ENCODE peak calls at places on chromosome 9, in four cellular contexts. W, V, U and I are unnamed samples.

GRCh38 chr9:94812343-94812742 is 85.8 kb downstream of the AOPEP start:
- DNase-seq in W (no peak), V (peak), U (no peak), I (peak)

GRCh38 chr9:108296056-108296455 is 559.7 kb downstream of the ACTL7B start:
- DNase-seq in W (no peak), V (peak), U (no peak), I (peak)

GRCh38 chr9:133064241-133065069 is 2.7 kb downstream of the CEL start:
- DNase-seq in W (no peak), V (no peak), U (no peak), I (no peak)

GRCh38 chr9:2874001-2874750 is 30.3 kb upstream of the PUM3 start:
- DNase-seq in W (no peak), V (peak), U (no peak), I (no peak)

GRCh38 chr9:35736201-35736633 is 3.8 kb downstream of the CREB3 start:
- DNase-seq in W (peak), V (peak), U (peak), I (no peak)

GRCh38 chr9:14749738-14750137 is 27.2 kb upstream of the CER1 start:
- DNase-seq in W (no peak), V (no peak), U (no peak), I (no peak)

GRCh38 chr9:112038017-112038408 is 137.1 kb downstream of the SUSD1 start:
- DNase-seq in W (no peak), V (no peak), U (no peak), I (no peak)

GRCh38 chr9:84283895-84284294 is 56.7 kb downstream of the SLC28A3 start:
- DNase-seq in W (no peak), V (no peak), U (no peak), I (no peak)

GRCh38 chr9:97803167-97804058 is 49.6 kb upstream of the FOXE1 start:
- DNase-seq in W (peak), V (peak), U (peak), I (no peak)

GRCh38 chr9:93510041-93510440 is 56.7 kb upstream of the FAM120AOS start:
- DNase-seq in W (no peak), V (no peak), U (no peak), I (no peak)

GRCh38 chr9:127712851-127713250 is 2.6 kb downstream of the PTRH1 start:
- DNase-seq in W (no peak), V (no peak), U (no peak), I (no peak)

GRCh38 chr9:79209012-79209411 is 362.8 kb upstream of the TLE4 start:
- DNase-seq in W (no peak), V (no peak), U (no peak), I (no peak)

GRCh38 chr9:23571414-23572104 is 254.5 kb downstream of the ELAVL2 start:
- DNase-seq in W (no peak), V (no peak), U (no peak), I (no peak)

GRCh38 chr9:127204771-127205470 is 59.7 kb upstream of the GARNL3 start:
- DNase-seq in W (no peak), V (peak), U (peak), I (no peak)

GRCh38 chr9:80866576-80867227 is 822.6 kb downstream of the TLE1 start:
- DNase-seq in W (no peak), V (peak), U (no peak), I (no peak)

GRCh38 chr9:92455217-92455616 is 27.1 kb downstream of the ASPN start:
- DNase-seq in W (no peak), V (no peak), U (peak), I (no peak)

GRCh38 chr9:82799300-82799699 is 263.6 kb downstream of the RASEF start:
- DNase-seq in W (no peak), V (no peak), U (no peak), I (no peak)

GRCh38 chr9:551986-552930 is 289.2 kb upstream of the DMRT1 start:
- DNase-seq in W (no peak), V (no peak), U (no peak), I (no peak)

GRCh38 chr9:6049798-6050197 is 34.4 kb upstream of the RANBP6 start:
- DNase-seq in W (no peak), V (no peak), U (peak), I (no peak)

GRCh38 chr9:116928884-116929283 is 241.8 kb downstream of the TRIM32 start:
- DNase-seq in W (no peak), V (no peak), U (no peak), I (no peak)

GRCh38 chr9:6498982-6499381 is 86.0 kb downstream of the UHRF2 start:
- DNase-seq in W (no peak), V (peak), U (no peak), I (peak)

GRCh38 chr9:14351206-14351605 is 37.3 kb upstream of the NFIB start:
- DNase-seq in W (no peak), V (no peak), U (no peak), I (no peak)

GRCh38 chr9:134549336-134549735 is 92.3 kb upstream of the COL5A1 start:
- DNase-seq in W (no peak), V (no peak), U (no peak), I (no peak)

GRCh38 chr9:69946800-69947437 is 96.7 kb upstream of the MAMDC2 start:
- DNase-seq in W (no peak), V (peak), U (peak), I (peak)

GRCh38 chr9:98533132-98533531 is 175.6 kb downstream of the GABBR2 start:
- DNase-seq in W (no peak), V (no peak), U (no peak), I (no peak)

GRCh38 chr9:77424993-77425392 is 223.1 kb downstream of the GNA14 start:
- DNase-seq in W (no peak), V (peak), U (no peak), I (no peak)

GRCh38 chr9:113454914-113455761 is 8.4 kb upstream of the RGS3 start:
- DNase-seq in W (peak), V (peak), U (peak), I (peak)

GRCh38 chr9:119365291-119366027 is 3.8 kb downstream of the BRINP1 start:
- DNase-seq in W (no peak), V (peak), U (peak), I (no peak)

GRCh38 chr9:14144215-14144614 is 169.7 kb downstream of the NFIB start:
- DNase-seq in W (no peak), V (no peak), U (no peak), I (no peak)

GRCh38 chr9:35813434-35814105 is 1.3 kb downstream of the HINT2 start:
- DNase-seq in W (no peak), V (no peak), U (peak), I (no peak)

GRCh38 chr9:83620841-83621636 is 1.9 kb upstream of the IDNK start:
- DNase-seq in W (no peak), V (peak), U (peak), I (no peak)

GRCh38 chr9:120980951-120981350 is 54.4 kb upstream of the TRAF1 start:
- DNase-seq in W (no peak), V (no peak), U (peak), I (no peak)

GRCh38 chr9:113574381-113575262 is 111.1 kb downstream of the RGS3 start:
- DNase-seq in W (peak), V (no peak), U (no peak), I (no peak)

GRCh38 chr9:38358390-38359296 is 33.9 kb upstream of the ALDH1B1 start:
- DNase-seq in W (no peak), V (no peak), U (no peak), I (no peak)

GRCh38 chr9:83937861-83938455 is 16.7 kb upstream of the KIF27 start:
- DNase-seq in W (no peak), V (peak), U (peak), I (no peak)

GRCh38 chr9:125356032-125356431 is 94.4 kb downstream of the GAPVD1 start:
- DNase-seq in W (no peak), V (no peak), U (no peak), I (no peak)

GRCh38 chr9:125360621-125361020 is 99.0 kb downstream of the GAPVD1 start:
- DNase-seq in W (no peak), V (no peak), U (no peak), I (no peak)

GRCh38 chr9:125366676-125367075 is 105.0 kb downstream of the GAPVD1 start:
- DNase-seq in W (no peak), V (no peak), U (no peak), I (no peak)

GRCh38 chr9:125359011-125359410 is 97.4 kb downstream of the GAPVD1 start:
- DNase-seq in W (no peak), V (no peak), U (no peak), I (no peak)

GRCh38 chr9:125361837-125362531 is 100.4 kb downstream of the GAPVD1 start:
- DNase-seq in W (no peak), V (peak), U (peak), I (no peak)
- TF ChIP-seq CTCF in W (no peak), V (peak), U (peak), I (peak)

DNA sequence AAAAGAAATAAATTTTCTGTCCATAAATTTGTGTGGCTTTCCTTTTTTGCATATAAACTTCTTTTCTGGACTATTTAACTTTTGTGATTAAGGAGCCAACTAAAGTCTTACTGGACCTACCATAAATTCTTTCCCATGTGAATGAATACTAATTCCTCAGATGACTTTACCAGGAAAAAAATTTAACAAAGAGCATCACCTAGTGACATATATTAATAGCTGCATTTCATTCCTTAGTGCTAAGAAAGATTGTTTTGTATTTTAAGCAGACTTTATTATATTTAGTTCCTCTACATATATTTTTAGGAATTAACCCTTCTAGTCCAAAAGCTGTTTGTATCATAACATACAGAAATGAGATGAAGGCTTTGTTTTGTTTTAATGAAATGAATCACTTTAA is 64.4 kb downstream of the C9orf85 start:
- DNase-seq in W (no peak), V (no peak), U (no peak), I (no peak)
- TF ChIP-seq CTCF in W (no peak), V (no peak), U (no peak), I (peak)

GRCh38 chr9:19410195-19410503 is 1.3 kb downstream of the ACER2 start:
- DNase-seq in W (no peak), V (no peak), U (no peak), I (no peak)

GRCh38 chr9:19410594-19410993 is 1.8 kb downstream of the ACER2 start:
- DNase-seq in W (no peak), V (no peak), U (no peak), I (no peak)

GRCh38 chr9:19408316-19408692 is 505 bp upstream of the ACER2 start:
- DNase-seq in W (no peak), V (no peak), U (no peak), I (no peak)

GRCh38 chr9:19409406-19410194 is 791 bp downstream of the ACER2 start:
- DNase-seq in W (peak), V (no peak), U (peak), I (no peak)

DNA sequence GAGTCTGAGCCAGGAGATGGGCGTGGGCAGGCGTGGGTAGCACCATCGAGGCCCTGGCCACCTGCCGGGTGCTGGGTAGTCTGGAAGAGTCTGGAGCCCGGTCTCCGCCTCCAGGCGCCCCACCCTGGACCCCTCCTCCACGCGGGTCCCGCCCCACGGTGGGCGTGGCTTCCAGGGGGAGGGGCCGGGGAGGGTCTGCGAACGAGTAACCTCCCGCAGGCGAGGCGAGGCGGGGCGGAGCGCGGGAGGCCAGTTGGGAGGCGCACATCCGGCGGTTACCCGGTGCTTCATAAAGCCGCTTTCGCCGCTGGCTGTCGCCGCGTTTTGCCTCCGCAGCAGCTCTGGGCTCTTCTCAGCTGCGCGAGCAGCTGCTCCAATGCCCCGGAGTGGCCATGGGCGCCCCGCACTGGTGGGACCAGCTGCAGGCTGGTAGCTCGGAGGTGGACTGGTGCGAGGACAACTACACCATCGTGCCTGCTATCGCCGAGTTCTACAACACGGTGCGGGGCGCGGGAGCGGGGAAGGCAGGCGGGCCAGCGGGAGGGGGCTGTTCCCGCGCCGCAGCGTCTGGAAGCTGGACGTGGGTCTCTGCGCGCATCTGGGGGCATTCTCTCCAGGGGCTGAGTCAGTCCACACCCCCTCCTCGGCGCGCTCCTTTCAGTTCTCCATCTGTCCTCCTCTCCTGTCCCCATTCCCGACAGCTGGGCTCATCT is at the start of gene ACER2:
- DNase-seq in W (peak), V (peak), U (peak), I (no peak)
- TF ChIP-seq CTCF in W (no peak), V (peak), U (no peak), I (peak)

DNA sequence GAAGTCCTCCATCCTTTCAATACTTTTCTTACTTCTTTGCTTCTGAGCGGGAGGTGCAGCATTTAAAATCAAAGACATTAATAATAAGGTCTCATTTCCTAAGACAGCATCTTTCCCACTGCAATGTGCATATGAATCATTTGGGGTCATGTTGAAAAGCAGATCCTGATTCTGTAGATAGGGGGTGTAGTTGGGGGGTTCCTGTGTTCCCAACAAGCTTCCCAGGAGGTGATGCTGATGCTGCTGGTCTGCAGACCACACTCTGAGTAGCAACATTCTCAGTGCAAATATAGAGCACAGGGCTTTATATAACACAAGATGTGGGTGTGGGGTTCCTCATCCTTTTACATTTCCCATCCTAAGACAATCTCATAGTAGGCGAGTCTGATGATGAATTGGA is 126.5 kb upstream of the PALM2AKAP2 start:
- DNase-seq in W (no peak), V (no peak), U (no peak), I (no peak)
- TF ChIP-seq CTCF in W (no peak), V (peak), U (no peak), I (no peak)

DNA sequence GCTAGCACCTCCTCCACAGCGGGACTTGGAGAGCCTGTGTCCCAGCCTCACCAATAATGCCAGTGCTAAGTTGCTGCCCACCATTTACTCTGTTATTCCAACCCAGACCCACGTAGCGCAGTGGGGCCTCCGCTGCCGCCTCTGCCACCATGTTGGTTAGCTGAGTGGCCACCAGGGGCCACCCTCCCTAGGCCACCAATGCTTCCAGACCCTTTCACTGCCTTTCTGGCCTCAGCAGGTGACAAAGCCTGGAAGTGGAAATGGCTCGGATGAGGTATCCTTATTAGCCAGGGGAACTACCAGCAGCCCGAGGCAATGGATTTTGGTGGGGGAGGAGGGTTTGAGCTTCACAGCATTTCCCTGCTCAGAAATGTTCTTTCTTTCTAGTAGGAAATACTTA is 110.1 kb downstream of the OSTF1 start:
- DNase-seq in W (no peak), V (no peak), U (peak), I (no peak)
- TF ChIP-seq CTCF in W (no peak), V (peak), U (peak), I (peak)

GRCh38 chr9:1837453-1838084 is 177.6 kb upstream of the SMARCA2 start:
- DNase-seq in W (no peak), V (no peak), U (peak), I (no peak)
- TF ChIP-seq CTCF in W (peak), V (no peak), U (peak), I (peak)

DNA sequence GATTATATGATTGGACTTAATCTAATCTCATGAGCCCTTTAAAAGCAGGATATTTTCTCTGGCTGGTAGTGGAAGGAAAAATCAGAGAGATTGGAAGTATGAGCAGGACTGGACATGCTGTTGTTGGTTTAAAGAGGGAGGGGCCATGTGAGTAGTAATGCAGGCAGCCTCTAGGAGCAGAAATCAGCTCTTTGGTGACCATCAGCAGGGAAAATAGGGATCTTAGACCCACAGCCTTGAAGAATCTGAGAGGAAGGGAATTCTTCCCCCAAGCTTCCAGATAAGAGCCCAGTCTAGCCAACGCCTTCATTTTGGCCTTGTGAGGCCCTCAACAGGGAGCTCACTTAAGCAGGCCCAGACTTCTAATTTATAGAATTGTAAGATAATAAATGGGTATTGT is 9.5 kb downstream of the SH3GL2 start:
- DNase-seq in W (no peak), V (no peak), U (no peak), I (no peak)
- TF ChIP-seq CTCF in W (no peak), V (no peak), U (no peak), I (no peak)

GRCh38 chr9:136171009-136171800 is 33.7 kb downstream of the LHX3 start:
- DNase-seq in W (no peak), V (no peak), U (no peak), I (no peak)

GRCh38 chr9:136169495-136169894 is 35.4 kb downstream of the LHX3 start:
- DNase-seq in W (no peak), V (no peak), U (no peak), I (no peak)

GRCh38 chr9:136171801-136172411 is 33.0 kb downstream of the LHX3 start:
- DNase-seq in W (no peak), V (no peak), U (no peak), I (no peak)

GRCh38 chr9:136172412-136173079 is 32.4 kb downstream of the LHX3 start:
- DNase-seq in W (no peak), V (no peak), U (no peak), I (no peak)

GRCh38 chr9:136170291-136170901 is 34.5 kb downstream of the LHX3 start:
- DNase-seq in W (no peak), V (no peak), U (peak), I (no peak)
- TF ChIP-seq CTCF in W (peak), V (peak), U (peak), I (peak)

GRCh38 chr9:21904776-21905175 is 89.4 kb downstream of the CDKN2A start:
- DNase-seq in W (no peak), V (peak), U (no peak), I (no peak)
- TF ChIP-seq CTCF in W (no peak), V (peak), U (no peak), I (no peak)